ENCODE peak calls at places on chromosomes 2 and 18, in nine cellular contexts. C is keratinocyte, X is HCT116, B is PC-3, Z is GM23248, Y is H9, I is colonic mucosa, Q is breast epithelium, K is suprapubic skin. J is an unnamed sample. For H3K9me3, the result is how much of the 10 kb centered on the place peaks cover.

GRCh38 chr2:3312576-3313345 is 64.9 kb downstream of the EIPR1 start:
- DNase-seq in C (no peak), X (no peak), B (no peak), Z (no peak), Y (no peak), I (no peak), Q (no peak), K (no peak), J (no peak)

GRCh38 chr2:239579524-239580198 is 178.8 kb upstream of the HDAC4 start:
- DNase-seq in C (no peak), X (no peak), B (no peak), Z (no peak), Y (no peak), I (no peak), Q (no peak), K (no peak), J (no peak)

GRCh38 chr18:28365406-28365805 is 188.5 kb upstream of the CDH2 start:
- DNase-seq in C (no peak), X (no peak), B (peak), Z (peak), Y (no peak), I (no peak), Q (no peak), K (no peak), J (no peak)

GRCh38 chr2:14235667-14236066 is 396.9 kb upstream of the LRATD1 start:
- DNase-seq in C (no peak), X (no peak), B (no peak), Z (no peak), Y (no peak), I (no peak), Q (no peak), K (no peak), J (no peak)

GRCh38 chr2:156333951-156334495 is 1.5 kb upstream of the NR4A2 start:
- DNase-seq in C (no peak), X (no peak), B (no peak), Z (peak), Y (peak), I (peak), Q (peak), K (peak), J (no peak)

GRCh38 chr2:109173311-109174171 is 44.5 kb downstream of the SH3RF3 start:
- DNase-seq in C (no peak), X (no peak), B (no peak), Z (peak), Y (no peak), I (no peak), Q (no peak), K (peak), J (peak)

GRCh38 chr2:105739944-105740734 is 4.6 kb upstream of the NCK2 start:
- DNase-seq in C (no peak), X (no peak), B (no peak), Z (no peak), Y (no peak), I (no peak), Q (no peak), K (no peak), J (no peak)

GRCh38 chr2:189608799-189609422 is 28.3 kb upstream of the SLC40A1 start:
- DNase-seq in C (no peak), X (no peak), B (peak), Z (peak), Y (no peak), I (no peak), Q (no peak), K (no peak), J (peak)

GRCh38 chr18:33326975-33327374 is 113.5 kb downstream of the CCDC178 start:
- DNase-seq in C (no peak), X (no peak), B (no peak), Z (no peak), Y (no peak), I (no peak), Q (no peak), K (no peak), J (no peak)

GRCh38 chr2:47271054-47272000 is 116.2 kb upstream of the STPG4 start:
- DNase-seq in C (no peak), X (no peak), B (no peak), Z (no peak), Y (no peak), I (peak), Q (no peak), K (no peak), J (no peak)

GRCh38 chr18:37395631-37396030 is 170.0 kb downstream of the CELF4 start:
- DNase-seq in C (no peak), X (no peak), B (no peak), Z (no peak), Y (no peak), I (no peak), Q (no peak), K (no peak), J (no peak)

GRCh38 chr2:96430394-96430988 is 74.7 kb downstream of the NEURL3 start:
- DNase-seq in C (no peak), X (no peak), B (no peak), Z (no peak), Y (no peak), I (no peak), Q (no peak), K (no peak), J (no peak)

GRCh38 chr2:219469186-219469724 is 29.4 kb upstream of the GMPPA start:
- DNase-seq in C (peak), X (no peak), B (peak), Z (peak), Y (no peak), I (no peak), Q (no peak), K (no peak), J (peak)

GRCh38 chr2:169438476-169438875 is 40.8 kb upstream of the BBS5 start:
- DNase-seq in C (no peak), X (no peak), B (no peak), Z (no peak), Y (no peak), I (no peak), Q (no peak), K (no peak), J (no peak)

GRCh38 chr2:138742446-138743057 is 37.6 kb downstream of the NXPH2 start:
- DNase-seq in C (no peak), X (no peak), B (no peak), Z (no peak), Y (no peak), I (no peak), Q (no peak), K (no peak), J (no peak)

GRCh38 chr2:204892506-204893255 is 347.4 kb downstream of the PARD3B start:
- DNase-seq in C (peak), X (no peak), B (peak), Z (peak), Y (no peak), I (no peak), Q (no peak), K (no peak), J (no peak)

GRCh38 chr2:159613515-159614336 is 2.6 kb downstream of the BAZ2B start:
- DNase-seq in C (no peak), X (no peak), B (peak), Z (peak), Y (no peak), I (no peak), Q (no peak), K (no peak), J (peak)

GRCh38 chr2:28639836-28640235 is 111.8 kb upstream of the PPP1CB start:
- DNase-seq in C (no peak), X (no peak), B (peak), Z (no peak), Y (no peak), I (peak), Q (no peak), K (no peak), J (no peak)

GRCh38 chr2:9392895-9393757 is 30.2 kb downstream of the ITGB1BP1 start:
- DNase-seq in C (no peak), X (no peak), B (no peak), Z (peak), Y (peak), I (no peak), Q (no peak), K (no peak), J (no peak)

GRCh38 chr2:209086761-209087160 is 337.1 kb upstream of the MAP2 start:
- DNase-seq in C (no peak), X (no peak), B (no peak), Z (no peak), Y (no peak), I (no peak), Q (no peak), K (no peak), J (no peak)

GRCh38 chr2:69615969-69616368 is 27.6 kb downstream of the AAK1 start:
- DNase-seq in C (no peak), X (no peak), B (no peak), Z (no peak), Y (no peak), I (no peak), Q (no peak), K (no peak), J (no peak)

GRCh38 chr2:69618362-69618761 is 25.2 kb downstream of the AAK1 start:
- DNase-seq in C (no peak), X (no peak), B (no peak), Z (peak), Y (no peak), I (no peak), Q (no peak), K (no peak), J (peak)

GRCh38 chr2:69615078-69615630 is 28.4 kb downstream of the AAK1 start:
- DNase-seq in C (no peak), X (no peak), B (peak), Z (no peak), Y (no peak), I (no peak), Q (no peak), K (no peak), J (peak)

GRCh38 chr2:69617744-69618143 is 25.8 kb downstream of the AAK1 start:
- DNase-seq in C (no peak), X (no peak), B (no peak), Z (no peak), Y (no peak), I (no peak), Q (no peak), K (no peak), J (no peak)

GRCh38 chr2:69616755-69617154 is 26.8 kb downstream of the AAK1 start:
- DNase-seq in C (no peak), X (peak), B (peak), Z (peak), Y (no peak), I (no peak), Q (no peak), K (no peak), J (peak)
- H3K9me3 ChIP-seq in C (under half), X (under half), B (under half), Z (under half), Y (under half), I (under half), Q (under half), K (under half), J (under half)

DNA sequence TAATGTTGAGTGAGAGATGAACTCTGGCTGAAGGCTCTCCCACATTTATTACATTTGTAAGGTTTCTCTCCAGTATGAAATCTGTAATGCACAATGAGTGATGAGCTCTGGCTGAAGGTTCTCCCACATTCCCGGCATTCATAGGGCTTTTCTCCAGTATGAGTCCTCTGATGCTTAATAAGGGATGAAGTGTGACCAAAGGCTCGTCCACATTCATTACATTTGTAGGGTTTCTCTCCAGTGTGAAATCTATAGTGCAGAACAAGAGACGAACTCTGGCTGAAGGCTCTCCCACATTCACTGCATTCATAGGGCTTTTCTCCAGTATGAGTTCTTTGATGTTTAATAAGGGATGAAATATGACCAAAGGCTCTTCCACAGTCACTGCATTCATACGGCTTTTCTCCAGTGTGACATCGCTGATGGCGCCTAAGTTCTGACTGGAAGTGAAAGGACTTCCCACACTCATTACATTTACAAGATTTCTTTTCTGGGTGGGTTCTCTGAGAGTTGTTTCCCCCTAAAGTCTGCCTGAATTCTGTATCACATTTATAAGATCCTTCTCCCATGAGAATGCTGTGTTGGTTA is 10.2 kb downstream of the ZNF514 start:
- DNase-seq in C (no peak), X (no peak), B (no peak), Z (peak), Y (no peak), I (no peak), Q (no peak), K (no peak), J (peak)
- H3K9me3 ChIP-seq in C (half or more), X (under half), B (half or more), Z (under half), Y (half or more), I (under half), Q (half or more), K (half or more), J (under half)

DNA sequence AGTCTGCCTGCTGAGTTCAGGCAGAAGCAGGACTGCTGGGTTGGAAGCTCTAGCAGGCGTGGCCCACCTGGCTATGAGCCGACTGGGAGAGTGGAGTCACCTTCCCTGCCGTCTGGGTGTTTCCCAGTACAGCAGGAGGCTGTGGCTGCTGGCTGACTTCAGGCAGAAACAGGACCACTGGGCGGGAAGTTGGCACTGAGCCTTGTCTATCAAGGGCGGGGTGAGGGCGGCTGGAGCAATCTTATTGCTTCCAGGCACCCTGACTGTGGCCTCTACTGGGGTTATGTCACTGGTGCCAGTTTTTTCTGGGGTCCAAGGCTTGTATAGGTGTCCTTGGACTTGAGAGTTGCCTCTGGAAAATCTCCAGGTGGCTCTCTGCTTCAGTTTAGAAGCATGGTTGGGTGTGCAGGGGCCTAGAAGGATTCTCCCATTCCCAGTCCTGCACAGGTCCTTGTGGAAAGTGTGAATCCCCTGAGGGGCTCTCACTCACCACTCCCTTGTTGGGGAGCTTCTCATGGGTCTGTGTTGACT is 30.5 kb downstream of the LTBP1 start:
- DNase-seq in C (peak), X (peak), B (peak), Z (peak), Y (no peak), I (peak), Q (peak), K (peak), J (peak)
- H3K9me3 ChIP-seq in C (under half), X (under half), B (under half), Z (under half), Y (under half), I (under half), Q (under half), K (under half), J (under half)

DNA sequence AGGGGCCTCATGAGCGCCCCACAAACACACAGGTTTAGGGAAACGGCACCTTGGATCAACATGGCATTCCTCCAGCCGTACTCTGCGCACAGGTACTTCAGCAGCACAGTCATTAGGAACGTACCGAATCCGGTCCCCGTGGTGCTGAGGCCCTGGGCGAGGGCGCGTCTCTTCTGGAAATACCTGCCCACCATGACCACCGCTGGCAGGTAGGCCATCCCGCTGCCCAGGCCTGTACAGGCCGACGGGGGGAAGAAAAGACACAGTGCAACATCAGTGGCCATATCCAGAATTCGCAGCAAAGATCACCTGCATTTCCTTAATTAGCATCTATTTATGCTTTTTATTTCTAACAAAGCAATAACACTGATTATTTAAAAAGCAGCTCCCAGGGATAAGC is 22.2 kb downstream of the SLC16A14 start:
- DNase-seq in C (no peak), X (no peak), B (no peak), Z (no peak), Y (no peak), I (no peak), Q (no peak), K (no peak), J (no peak)
- H3K9me3 ChIP-seq in C (under half), X (under half), B (under half), Z (under half), Y (under half), I (under half), Q (under half), K (under half), J (under half)

GRCh38 chr18:35361570-35362321 is 15.4 kb downstream of the ZNF396 start:
- DNase-seq in C (no peak), X (no peak), B (no peak), Z (no peak), Y (no peak), I (no peak), Q (no peak), K (no peak), J (no peak)
- H3K9me3 ChIP-seq in C (under half), X (under half), B (under half), Z (under half), Y (under half), I (under half), Q (under half), K (under half), J (under half)

DNA sequence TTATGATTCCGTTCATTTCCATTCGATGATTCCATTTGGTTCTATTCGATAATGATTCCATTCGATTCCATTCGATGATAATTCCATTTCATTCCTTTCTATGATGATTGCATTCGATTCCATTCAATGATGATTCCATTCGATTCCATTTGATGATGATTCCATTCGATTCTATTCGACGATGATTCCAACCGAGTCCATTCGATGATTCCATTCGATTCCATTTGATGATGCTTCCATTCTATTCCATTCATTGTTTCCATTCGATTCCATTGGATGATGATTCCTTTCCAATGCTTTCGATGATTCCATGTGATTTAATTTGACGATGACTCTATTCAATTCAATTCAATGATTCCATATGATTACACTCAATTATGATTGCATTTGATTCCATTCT is 1093.5 kb downstream of the RPIA start:
- DNase-seq in C (no peak), X (no peak), B (no peak), Z (no peak), Y (no peak), I (no peak), Q (no peak), K (no peak), J (no peak)
- H3K9me3 ChIP-seq in C (under half), X (half or more), B (half or more), Z (under half), Y (half or more), I (under half), Q (half or more), K (half or more), J (under half)